ENCODE peak calls at places on chromosomes 5 and 9, in seven cellular contexts. V is neuronal stem cell, H is H9, I is H1, W is mesendoderm, L is mesenchymal stem cell, K is trophoblast cell. M is an unnamed sample.

GRCh38 chr9:112863214-112863613 is 27.5 kb downstream of the SLC46A2 start:
- DNase-seq in V (no peak), H (no peak), I (no peak), W (no peak), L (peak), K (no peak), M (peak)

GRCh38 chr9:93593144-93593655 is 16.8 kb downstream of the PHF2 start:
- DNase-seq in V (no peak), H (no peak), I (no peak), W (peak), L (no peak), K (no peak), M (no peak)

GRCh38 chr5:168291961-168292782 is 727 bp downstream of the WWC1 start:
- DNase-seq in V (no peak), H (peak), I (no peak), W (peak), L (peak), K (no peak), M (peak)

GRCh38 chr9:127869310-127870152 is 7.9 kb downstream of the AK1 start:
- DNase-seq in V (peak), H (peak), I (peak), W (peak), L (peak), K (peak), M (peak)

GRCh38 chr9:137960496-137960895 is 82.9 kb downstream of the CACNA1B start:
- DNase-seq in V (no peak), H (peak), I (peak), W (peak), L (no peak), K (no peak), M (no peak)

GRCh38 chr9:136525841-136526499 is 19.9 kb downstream of the NOTCH1 start:
- DNase-seq in V (no peak), H (no peak), I (no peak), W (no peak), L (no peak), K (no peak), M (no peak)

GRCh38 chr5:159638481-159638880 is 277.8 kb upstream of the ADRA1B start:
- DNase-seq in V (no peak), H (no peak), I (no peak), W (no peak), L (no peak), K (no peak), M (no peak)

GRCh38 chr5:67880876-67881275 is 334.7 kb upstream of the PIK3R1 start:
- DNase-seq in V (no peak), H (no peak), I (no peak), W (no peak), L (no peak), K (no peak), M (no peak)

GRCh38 chr9:114611516-114612271 is 603 bp downstream of the TMEM268 start:
- DNase-seq in V (no peak), H (peak), I (no peak), W (peak), L (peak), K (peak), M (peak)

GRCh38 chr9:21039302-21039701 is 7.9 kb upstream of the HACD4 start:
- DNase-seq in V (no peak), H (no peak), I (no peak), W (no peak), L (no peak), K (no peak), M (no peak)

GRCh38 chr5:67493676-67494075 is 297.1 kb upstream of the CD180 start:
- DNase-seq in V (no peak), H (peak), I (no peak), W (peak), L (peak), K (peak), M (no peak)

GRCh38 chr5:9861664-9862256 is 231.6 kb upstream of the TAS2R1 start:
- DNase-seq in V (no peak), H (no peak), I (no peak), W (peak), L (no peak), K (no peak), M (peak)

GRCh38 chr5:82274343-82275266 is 3.5 kb downstream of the RPS23 start:
- DNase-seq in V (no peak), H (peak), I (no peak), W (peak), L (no peak), K (no peak), M (no peak)

GRCh38 chr5:39217365-39218281 is 1.7 kb downstream of the FYB1 start:
- DNase-seq in V (peak), H (peak), I (no peak), W (peak), L (peak), K (peak), M (peak)

GRCh38 chr9:113669523-113670115 is 206.1 kb downstream of the RGS3 start:
- DNase-seq in V (no peak), H (no peak), I (no peak), W (no peak), L (no peak), K (no peak), M (peak)

GRCh38 chr9:134658378-134658955 is 16.9 kb downstream of the COL5A1 start:
- DNase-seq in V (no peak), H (peak), I (no peak), W (no peak), L (no peak), K (no peak), M (no peak)

GRCh38 chr9:503881-504852 is 289.5 kb downstream of the DOCK8 start:
- DNase-seq in V (peak), H (peak), I (peak), W (peak), L (peak), K (peak), M (peak)

GRCh38 chr9:98707158-98708102 is 1.3 kb downstream of the GABBR2 start:
- DNase-seq in V (peak), H (peak), I (peak), W (peak), L (peak), K (peak), M (peak)

GRCh38 chr9:109012876-109013677 is at the start of gene CTNNAL1:
- DNase-seq in V (peak), H (peak), I (peak), W (peak), L (peak), K (peak), M (peak)

GRCh38 chr5:135241536-135241935 is 157.5 kb downstream of the MACROH2A1 start:
- DNase-seq in V (no peak), H (no peak), I (no peak), W (no peak), L (no peak), K (no peak), M (no peak)

GRCh38 chr5:133947431-133947841 is 21.0 kb downstream of the C5orf15 start:
- DNase-seq in V (no peak), H (no peak), I (no peak), W (no peak), L (no peak), K (no peak), M (peak)

GRCh38 chr5:38714240-38714639 is 131.6 kb upstream of the OSMR start:
- DNase-seq in V (no peak), H (no peak), I (no peak), W (no peak), L (no peak), K (no peak), M (no peak)

GRCh38 chr9:8262625-8263622 is 463.3 kb upstream of the DMAC1 start:
- DNase-seq in V (no peak), H (no peak), I (no peak), W (peak), L (peak), K (no peak), M (no peak)

GRCh38 chr5:102603670-102604069 is 104.9 kb upstream of the SLCO6A1 start:
- DNase-seq in V (no peak), H (no peak), I (no peak), W (no peak), L (no peak), K (no peak), M (no peak)

GRCh38 chr5:80937591-80937990 is 22.6 kb upstream of the RASGRF2 start:
- DNase-seq in V (no peak), H (no peak), I (no peak), W (no peak), L (peak), K (no peak), M (peak)

GRCh38 chr5:71786337-71787060 is 67.4 kb downstream of the CARTPT start:
- DNase-seq in V (no peak), H (no peak), I (no peak), W (no peak), L (no peak), K (no peak), M (no peak)

GRCh38 chr5:71782393-71782770 is 63.3 kb downstream of the CARTPT start:
- DNase-seq in V (no peak), H (no peak), I (no peak), W (no peak), L (no peak), K (no peak), M (no peak)

GRCh38 chr5:71780597-71780996 is 61.5 kb downstream of the CARTPT start:
- DNase-seq in V (no peak), H (no peak), I (no peak), W (no peak), L (no peak), K (no peak), M (no peak)

GRCh38 chr5:71783891-71784290 is 64.8 kb downstream of the CARTPT start:
- DNase-seq in V (no peak), H (no peak), I (no peak), W (peak), L (no peak), K (no peak), M (no peak)

GRCh38 chr5:71782771-71783770 is 64.0 kb downstream of the CARTPT start:
- DNase-seq in V (peak), H (peak), I (peak), W (peak), L (peak), K (peak), M (peak)
- H3K4ac ChIP-seq in V (no peak), H (no peak), I (no peak), W (no peak), L (peak), K (no peak), M (peak)

GRCh38 chr9:77977210-77977611 is 54.4 kb downstream of the GNAQ start:
- DNase-seq in V (peak), H (peak), I (peak), W (peak), L (peak), K (peak), M (peak)
- H3K27ac ChIP-seq in V (no peak), H (no peak), I (no peak), W (no peak), L (peak), K (peak), M (no peak)

DNA sequence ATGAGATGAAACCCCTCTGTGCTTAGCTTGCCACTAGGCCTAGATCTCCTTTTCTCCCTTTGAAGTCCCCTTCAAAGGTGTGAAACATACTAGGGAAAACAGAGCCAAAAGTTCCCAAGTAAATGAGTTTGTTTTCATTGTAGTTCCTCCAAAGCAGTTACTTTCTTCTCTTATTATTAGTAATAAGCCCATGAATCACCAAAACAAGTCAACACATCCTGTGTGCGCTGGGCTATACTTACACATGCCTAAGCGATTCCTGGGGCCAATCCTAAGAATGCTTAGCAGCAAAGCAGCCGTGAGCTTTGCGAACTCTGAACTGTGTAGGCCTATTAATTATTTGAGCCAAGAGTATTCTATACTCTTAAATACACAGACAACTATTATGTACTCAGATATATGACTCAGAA is 7.6 kb downstream of the ENC1 start:
- DNase-seq in V (no peak), H (no peak), I (no peak), W (peak), L (peak), K (peak), M (peak)
- H3K9ac ChIP-seq in V (no peak), H (no peak), I (no peak), W (no peak), L (no peak), K (no peak), M (no peak)

GRCh38 chr9:26955222-26955903 is 849 bp upstream of the IFT74 start:
- DNase-seq in V (no peak), H (no peak), I (no peak), W (peak), L (peak), K (no peak), M (no peak)

GRCh38 chr9:26949604-26950003 is 2.6 kb upstream of the PLAA start:
- DNase-seq in V (no peak), H (no peak), I (no peak), W (peak), L (no peak), K (peak), M (peak)

GRCh38 chr9:26950521-26950920 is 3.5 kb upstream of the PLAA start:
- DNase-seq in V (no peak), H (no peak), I (no peak), W (no peak), L (no peak), K (no peak), M (no peak)

GRCh38 chr9:26954050-26954508 is 2.1 kb upstream of the IFT74 start:
- DNase-seq in V (no peak), H (no peak), I (no peak), W (no peak), L (peak), K (no peak), M (peak)

DNA sequence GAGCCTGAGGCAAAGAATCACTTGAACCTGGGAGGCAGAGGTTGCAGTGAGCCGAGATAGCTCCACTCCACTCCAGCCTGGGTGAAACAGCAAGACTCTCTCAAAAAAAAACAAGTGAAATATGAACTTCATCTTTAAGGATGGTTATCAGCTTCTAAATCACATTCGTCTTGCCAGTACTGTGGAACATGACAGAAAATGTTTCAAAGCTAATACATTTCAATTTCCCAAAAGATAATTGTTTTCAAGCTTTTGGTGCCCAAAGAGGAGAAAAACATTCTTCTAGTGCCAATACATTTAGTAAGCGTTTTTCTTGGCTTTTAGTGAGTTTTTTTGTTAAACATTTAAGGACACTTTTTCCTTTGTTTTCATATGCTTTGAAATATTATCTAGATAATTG is 4.4 kb upstream of the IFT74 start:
- DNase-seq in V (no peak), H (no peak), I (no peak), W (no peak), L (no peak), K (no peak), M (no peak)
- H3K4ac ChIP-seq in V (no peak), H (no peak), I (no peak), W (no peak), L (no peak), K (no peak), M (no peak)